ENCODE peak calls at places on chromosomes 4 and X, in four cellular contexts. T, Q, F and Y are unnamed samples.

GRCh38 chr4:133929540-133929939 is 272.0 kb downstream of the PABPC4L start:
- DNase-seq in T (no peak), Q (no peak), F (no peak), Y (no peak)

GRCh38 chrX:13327666-13328065 is 7.8 kb upstream of the ATXN3L start:
- DNase-seq in T (no peak), Q (no peak), F (no peak), Y (no peak)

GRCh38 chrX:45070116-45071007 is 130.3 kb downstream of the DIPK2B start:
- DNase-seq in T (peak), Q (no peak), F (no peak), Y (no peak)

GRCh38 chrX:133670394-133670793 is 255.1 kb upstream of the GPC4 start:
- DNase-seq in T (peak), Q (no peak), F (no peak), Y (no peak)

GRCh38 chr4:55989716-55990115 is 41.0 kb downstream of the CEP135 start:
- DNase-seq in T (no peak), Q (no peak), F (no peak), Y (no peak)

GRCh38 chrX:153406011-153406410 is 4.9 kb upstream of the PNMA6E start:
- DNase-seq in T (no peak), Q (no peak), F (no peak), Y (no peak)

GRCh38 chr4:188435381-188435780 is 296.1 kb downstream of the TRIML1 start:
- DNase-seq in T (no peak), Q (no peak), F (no peak), Y (no peak)

GRCh38 chr4:48429709-48430474 is 53.3 kb upstream of the SLC10A4 start:
- DNase-seq in T (no peak), Q (no peak), F (no peak), Y (no peak)

GRCh38 chr4:98482503-98482846 is 175.9 kb downstream of the TSPAN5 start:
- DNase-seq in T (no peak), Q (no peak), F (no peak), Y (no peak)

GRCh38 chr4:25923745-25924144 is 9.7 kb downstream of the SMIM20 start:
- DNase-seq in T (no peak), Q (no peak), F (no peak), Y (no peak)

GRCh38 chr4:116099596-116099995 is 985.8 kb downstream of the TRAM1L1 start:
- DNase-seq in T (peak), Q (no peak), F (no peak), Y (no peak)

GRCh38 chr4:150308824-150309472 is 230.7 kb downstream of the DCLK2 start:
- DNase-seq in T (no peak), Q (no peak), F (no peak), Y (no peak)

GRCh38 chrX:100939336-100939735 is 10.6 kb upstream of the XKRX start:
- DNase-seq in T (no peak), Q (no peak), F (no peak), Y (no peak)

GRCh38 chr4:5952286-5953002 is 59.6 kb upstream of the CRMP1 start:
- DNase-seq in T (no peak), Q (no peak), F (no peak), Y (no peak)

GRCh38 chrX:101383679-101384078 is 2.3 kb downstream of the BTK start:
- DNase-seq in T (no peak), Q (no peak), F (no peak), Y (no peak)

GRCh38 chr4:186719925-186720694 is 3.5 kb downstream of the FAT1 start:
- DNase-seq in T (no peak), Q (no peak), F (no peak), Y (no peak)

GRCh38 chr4:3505231-3505630 is 27.0 kb downstream of the LRPAP1 start:
- DNase-seq in T (no peak), Q (no peak), F (no peak), Y (no peak)

GRCh38 chr4:1535926-1536578 is 129.8 kb upstream of the NKX1-1 start:
- DNase-seq in T (no peak), Q (no peak), F (no peak), Y (no peak)

GRCh38 chr4:128635939-128636551 is 173.5 kb upstream of the JADE1 start:
- DNase-seq in T (no peak), Q (no peak), F (peak), Y (no peak)

GRCh38 chrX:97461763-97462162 is 578.1 kb downstream of the RPA4 start:
- DNase-seq in T (no peak), Q (no peak), F (no peak), Y (no peak)

GRCh38 chr4:16082424-16083216 is 1.2 kb downstream of the PROM1 start:
- DNase-seq in T (peak), Q (no peak), F (peak), Y (no peak)

GRCh38 chrX:48806088-48806487 is 4.2 kb downstream of the HDAC6 start:
- DNase-seq in T (no peak), Q (no peak), F (no peak), Y (no peak)

GRCh38 chr4:166662266-166662843 is 571.9 kb downstream of the SPOCK3 start:
- DNase-seq in T (no peak), Q (no peak), F (no peak), Y (no peak)

GRCh38 chrX:7233632-7234406 is 85.9 kb upstream of the PUDP start:
- DNase-seq in T (no peak), Q (no peak), F (no peak), Y (no peak)